ENCODE peak calls at places on chromosomes 12 and 14, in eight cellular contexts. O is natural killer cell; C is hepatocyte; Y is HFFc6; W is left ventricle myocardium inferior; P is fibroblast of lung; V is CD4-positive, alpha-beta T cell; A is GM06990. S is an unnamed sample.

GRCh38 chr14:73680821-73681220 is 33.4 kb downstream of the PNMA1 start:
- DNase-seq in O (no peak), C (no peak), Y (no peak), W (no peak), P (no peak), V (no peak), A (no peak), S (no peak)

GRCh38 chr12:4379410-4379809 is at the start of gene FGF23:
- DNase-seq in O (no peak), C (peak), Y (no peak), W (no peak), P (peak), V (no peak), A (no peak), S (no peak)

GRCh38 chr12:110693731-110694130 is 4.8 kb upstream of the HVCN1 start:
- DNase-seq in O (no peak), C (peak), Y (no peak), W (peak), P (peak), V (no peak), A (no peak), S (no peak)

GRCh38 chr12:112676526-112676925 is 115.0 kb upstream of the RPH3A start:
- DNase-seq in O (no peak), C (no peak), Y (no peak), W (no peak), P (no peak), V (no peak), A (no peak), S (no peak)

GRCh38 chr14:68677476-68677875 is 115.4 kb downstream of the ZFP36L1 start:
- DNase-seq in O (no peak), C (no peak), Y (no peak), W (no peak), P (no peak), V (no peak), A (no peak), S (no peak)

GRCh38 chr12:6917491-6918231 is 3.3 kb downstream of the ENO2 start:
- DNase-seq in O (no peak), C (no peak), Y (no peak), W (no peak), P (no peak), V (no peak), A (no peak), S (no peak)

GRCh38 chr12:118025168-118025567 is 8.7 kb downstream of the RFC5 start:
- DNase-seq in O (no peak), C (no peak), Y (no peak), W (no peak), P (no peak), V (no peak), A (no peak), S (no peak)

GRCh38 chr14:105215602-105216001 is 32.7 kb upstream of the BTBD6 start:
- DNase-seq in O (no peak), C (no peak), Y (no peak), W (no peak), P (no peak), V (no peak), A (no peak), S (no peak)

GRCh38 chr14:105201928-105202513 is 20.9 kb upstream of the NUDT14 start:
- DNase-seq in O (no peak), C (no peak), Y (no peak), W (no peak), P (no peak), V (no peak), A (no peak), S (no peak)

GRCh38 chr14:71429900-71430299 is 502.3 kb upstream of the RGS6 start:
- DNase-seq in O (no peak), C (no peak), Y (no peak), W (no peak), P (no peak), V (no peak), A (no peak), S (no peak)

GRCh38 chr12:6929806-6930452 is 2.2 kb downstream of the ATN1 start:
- DNase-seq in O (no peak), C (no peak), Y (no peak), W (no peak), P (no peak), V (no peak), A (no peak), S (no peak)

GRCh38 chr14:83300454-83301064 is 1766.9 kb upstream of the SEL1L start:
- DNase-seq in O (no peak), C (peak), Y (peak), W (no peak), P (peak), V (no peak), A (no peak), S (no peak)
- TF ChIP-seq CTCF in O (peak), C (peak), Y (peak), W (peak), P (peak), V (no peak), A (peak), S (peak)

GRCh38 chr14:53929871-53930685 is 26.5 kb downstream of the BMP4 start:
- DNase-seq in O (no peak), C (peak), Y (no peak), W (no peak), P (no peak), V (no peak), A (no peak), S (no peak)
- TF ChIP-seq CTCF in O (no peak), C (peak), Y (peak), W (peak), P (no peak), V (peak), A (peak), S (peak)

GRCh38 chr14:39762576-39763401 is 330.6 kb upstream of the FBXO33 start:
- DNase-seq in O (no peak), C (no peak), Y (no peak), W (no peak), P (no peak), V (no peak), A (peak), S (no peak)

GRCh38 chr14:39765676-39766075 is 333.4 kb upstream of the FBXO33 start:
- DNase-seq in O (no peak), C (no peak), Y (no peak), W (no peak), P (no peak), V (no peak), A (no peak), S (no peak)

GRCh38 chr14:39768579-39768978 is 336.3 kb upstream of the FBXO33 start:
- DNase-seq in O (no peak), C (no peak), Y (no peak), W (no peak), P (no peak), V (no peak), A (peak), S (no peak)

GRCh38 chr14:39763402-39763890 is 331.2 kb upstream of the FBXO33 start:
- DNase-seq in O (no peak), C (no peak), Y (no peak), W (no peak), P (no peak), V (no peak), A (peak), S (no peak)

GRCh38 chr14:39766397-39767000 is 334.3 kb upstream of the FBXO33 start:
- DNase-seq in O (no peak), C (no peak), Y (no peak), W (no peak), P (no peak), V (no peak), A (no peak), S (no peak)
- TF ChIP-seq CTCF in O (no peak), C (no peak), Y (no peak), W (no peak), P (no peak), V (no peak), A (no peak), S (no peak)

GRCh38 chr14:51246032-51246431 is 6.0 kb downstream of the TMX1 start:
- DNase-seq in O (no peak), C (no peak), Y (no peak), W (no peak), P (no peak), V (no peak), A (no peak), S (no peak)

GRCh38 chr14:51244591-51244990 is 4.5 kb downstream of the TMX1 start:
- DNase-seq in O (no peak), C (no peak), Y (no peak), W (no peak), P (no peak), V (no peak), A (no peak), S (no peak)

GRCh38 chr14:51240804-51241380 is 845 bp downstream of the TMX1 start:
- DNase-seq in O (no peak), C (no peak), Y (no peak), W (no peak), P (no peak), V (no peak), A (no peak), S (no peak)

GRCh38 chr14:51239813-51240803 is at the start of gene TMX1:
- DNase-seq in O (peak), C (peak), Y (peak), W (peak), P (peak), V (peak), A (peak), S (peak)

DNA sequence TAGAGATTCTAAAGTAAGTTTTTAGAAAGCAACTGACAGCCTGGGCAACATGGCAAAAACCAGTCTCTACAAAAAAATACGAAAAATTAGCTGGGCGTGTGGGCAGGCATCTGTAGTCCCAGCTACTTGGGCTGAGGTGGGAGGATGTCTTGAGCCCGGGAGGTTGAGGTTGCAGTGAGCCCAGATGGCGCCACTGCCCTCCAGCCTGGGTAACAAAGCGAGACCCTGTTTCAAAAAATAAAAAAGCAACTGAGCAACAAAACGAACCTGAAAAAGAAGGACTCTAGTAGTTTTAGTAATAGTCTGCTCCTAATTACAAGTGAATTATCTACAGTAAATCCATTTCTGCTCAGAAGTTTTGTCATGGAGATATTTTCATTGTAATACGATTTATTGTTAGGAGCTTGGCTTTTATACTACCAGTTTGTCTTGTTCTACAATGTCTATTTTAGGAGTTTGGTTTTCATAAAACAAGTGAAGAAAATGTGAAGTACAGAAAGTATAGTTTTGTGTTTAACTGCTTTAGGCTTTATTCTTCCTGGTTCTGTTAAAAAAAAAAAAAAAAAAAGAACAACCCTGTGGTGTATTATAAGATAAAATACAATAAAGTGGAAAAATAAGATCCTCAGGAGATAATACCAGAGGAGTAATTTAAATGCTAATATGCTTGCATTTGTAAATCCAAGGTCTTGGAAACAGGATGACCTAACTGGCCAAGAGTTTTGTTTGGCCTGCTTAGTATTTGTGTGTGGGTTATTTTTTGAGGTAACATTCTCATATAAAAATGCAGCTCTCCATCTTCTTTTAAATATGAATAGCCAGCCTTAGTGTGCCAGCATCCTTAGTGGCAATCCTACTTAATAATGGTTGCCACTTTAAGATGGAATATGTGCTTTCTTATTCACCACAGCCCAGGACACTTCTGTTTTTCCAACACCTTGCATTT is 2.8 kb downstream of the TMX1 start:
- DNase-seq in O (no peak), C (no peak), Y (no peak), W (no peak), P (no peak), V (no peak), A (no peak), S (no peak)
- TF ChIP-seq CTCF in O (no peak), C (no peak), Y (peak), W (no peak), P (no peak), V (no peak), A (peak), S (peak)

GRCh38 chr14:75084513-75084912 is 15.1 kb downstream of the ZC2HC1C start:
- DNase-seq in O (no peak), C (peak), Y (no peak), W (no peak), P (no peak), V (no peak), A (no peak), S (no peak)
- TF ChIP-seq CTCF in O (no peak), C (peak), Y (peak), W (peak), P (no peak), V (no peak), A (no peak), S (no peak)

S was measured in AG04450.